ENCODE peak calls at places on chromosomes 1 and 21, in four cellular contexts. D, B, V and O are unnamed samples.

GRCh38 chr21:17673261-17674020 is 60.7 kb upstream of the BTG3 start:
- DNase-seq in D (no peak), B (peak), V (no peak), O (no peak)

GRCh38 chr1:184608581-184608980 is 146.1 kb downstream of the EDEM3 start:
- DNase-seq in D (no peak), B (no peak), V (no peak), O (no peak)

GRCh38 chr1:23423415-23424170 is 955 bp downstream of the TCEA3 start:
- DNase-seq in D (no peak), B (peak), V (no peak), O (peak)

GRCh38 chr1:98963359-98963758 is 41.3 kb downstream of the PLPPR5 start:
- DNase-seq in D (peak), B (no peak), V (no peak), O (no peak)

GRCh38 chr1:20495661-20496060 is 9.7 kb upstream of the CAMK2N1 start:
- DNase-seq in D (no peak), B (no peak), V (no peak), O (no peak)

GRCh38 chr1:40044065-40044575 is 3.6 kb downstream of the CAP1 start:
- DNase-seq in D (no peak), B (no peak), V (no peak), O (no peak)

GRCh38 chr1:197692965-197693364 is 82.3 kb downstream of the DENND1B start:
- DNase-seq in D (peak), B (no peak), V (no peak), O (no peak)

GRCh38 chr1:163072658-163073057 is 3.5 kb downstream of the RGS4 start:
- DNase-seq in D (peak), B (no peak), V (no peak), O (no peak)

GRCh38 chr21:42289926-42290325 is 25.3 kb downstream of the TFF3 start:
- DNase-seq in D (no peak), B (no peak), V (no peak), O (no peak)

GRCh38 chr1:53371121-53371666 is 43.3 kb upstream of the LRP8 start:
- DNase-seq in D (no peak), B (peak), V (no peak), O (peak)

GRCh38 chr1:45443580-45444446 is 47.1 kb downstream of the TESK2 start:
- DNase-seq in D (no peak), B (no peak), V (no peak), O (no peak)

GRCh38 chr1:48047116-48047515 is 49.9 kb upstream of the TRABD2B start:
- DNase-seq in D (no peak), B (no peak), V (no peak), O (no peak)

GRCh38 chr1:178076607-178077006 is 17.3 kb upstream of the RASAL2 start:
- DNase-seq in D (no peak), B (no peak), V (no peak), O (no peak)

GRCh38 chr1:57707631-57708030 is 283.8 kb upstream of the DAB1 start:
- DNase-seq in D (no peak), B (no peak), V (no peak), O (no peak)

GRCh38 chr21:45401916-45402900 is 2.8 kb upstream of the COL18A1 start:
- DNase-seq in D (no peak), B (no peak), V (no peak), O (no peak)

GRCh38 chr1:33072707-33073106 is 8.2 kb upstream of the AZIN2 start:
- DNase-seq in D (no peak), B (no peak), V (no peak), O (no peak)

GRCh38 chr1:2412773-2413494 is 570 bp upstream of the PEX10 start:
- DNase-seq in D (peak), B (peak), V (no peak), O (no peak)

GRCh38 chr1:217562229-217562878 is 68.5 kb downstream of the GPATCH2 start:
- DNase-seq in D (peak), B (peak), V (no peak), O (no peak)

GRCh38 chr1:3678361-3679097 is 26.2 kb downstream of the TP73 start:
- DNase-seq in D (no peak), B (peak), V (no peak), O (peak)

GRCh38 chr1:19374402-19374801 is 62.3 kb downstream of the SLC66A1 start:
- DNase-seq in D (no peak), B (peak), V (no peak), O (peak)

GRCh38 chr1:17377325-17377953 is 5.4 kb downstream of the PADI6 start:
- DNase-seq in D (no peak), B (peak), V (no peak), O (peak)

GRCh38 chr1:223276029-223276428 is 87.9 kb downstream of the SUSD4 start:
- DNase-seq in D (no peak), B (no peak), V (no peak), O (no peak)

GRCh38 chr1:38872401-38873026 is 634 bp downstream of the MYCBP start:
- DNase-seq in D (peak), B (peak), V (no peak), O (no peak)

GRCh38 chr1:168365719-168366474 is 85.2 kb downstream of the TBX19 start:
- DNase-seq in D (no peak), B (peak), V (no peak), O (no peak)

GRCh38 chr1:200426196-200426595 is 16.4 kb upstream of the ZNF281 start:
- DNase-seq in D (no peak), B (peak), V (no peak), O (no peak)

GRCh38 chr1:238642231-238642630 is 744.1 kb upstream of the CHRM3 start:
- DNase-seq in D (peak), B (no peak), V (no peak), O (no peak)

GRCh38 chr1:151819951-151820623 is 11.5 kb downstream of the RORC start:
- DNase-seq in D (no peak), B (no peak), V (no peak), O (no peak)

GRCh38 chr21:43866233-43866632 is 1.2 kb downstream of the AGPAT3 start:
- DNase-seq in D (peak), B (no peak), V (no peak), O (no peak)

GRCh38 chr1:208850441-208850840 is 606.3 kb upstream of the PLXNA2 start:
- DNase-seq in D (no peak), B (no peak), V (no peak), O (no peak)

GRCh38 chr1:101284021-101284420 is 47.2 kb downstream of the S1PR1 start:
- DNase-seq in D (no peak), B (no peak), V (no peak), O (no peak)

GRCh38 chr1:92701147-92701546 is 83.8 kb downstream of the EVI5 start:
- DNase-seq in D (peak), B (peak), V (no peak), O (no peak)

GRCh38 chr1:86997538-86997937 is 83.1 kb downstream of the HS2ST1 start:
- DNase-seq in D (no peak), B (no peak), V (no peak), O (no peak)

GRCh38 chr1:239725371-239725770 is 339.0 kb downstream of the CHRM3 start:
- DNase-seq in D (no peak), B (no peak), V (no peak), O (no peak)

GRCh38 chr21:38963006-38963405 is 157.3 kb downstream of the ETS2 start:
- DNase-seq in D (no peak), B (no peak), V (no peak), O (no peak)

GRCh38 chr1:235093685-235094592 is 34.7 kb downstream of the TOMM20 start:
- DNase-seq in D (peak), B (peak), V (no peak), O (peak)

GRCh38 chr1:235088907-235089306 is 39.7 kb downstream of the TOMM20 start:
- DNase-seq in D (no peak), B (no peak), V (no peak), O (no peak)

GRCh38 chr1:235095938-235096562 is 32.6 kb downstream of the TOMM20 start:
- DNase-seq in D (no peak), B (no peak), V (no peak), O (no peak)

GRCh38 chr1:235090406-235091069 is 38.1 kb downstream of the TOMM20 start:
- DNase-seq in D (no peak), B (peak), V (peak), O (peak)

GRCh38 chr1:235093013-235093618 is 35.5 kb downstream of the TOMM20 start:
- DNase-seq in D (peak), B (peak), V (no peak), O (peak)
- H3K56ac ChIP-seq in D (no peak), B (peak), V (no peak), O (no peak)

GRCh38 chr1:226187019-226187322 is 430 bp upstream of the ACBD3 start:
- DNase-seq in D (no peak), B (no peak), V (no peak), O (no peak)
- H3K4ac ChIP-seq in D (peak), B (no peak), V (no peak), O (no peak)

GRCh38 chr1:15657026-15657425 is 27.1 kb upstream of the PLEKHM2 start:
- DNase-seq in D (no peak), B (no peak), V (no peak), O (no peak)

GRCh38 chr1:15660151-15660550 is 24.0 kb upstream of the PLEKHM2 start:
- DNase-seq in D (no peak), B (no peak), V (no peak), O (no peak)

GRCh38 chr1:15667362-15667761 is 16.8 kb upstream of the PLEKHM2 start:
- DNase-seq in D (no peak), B (no peak), V (no peak), O (no peak)

GRCh38 chr1:15663925-15664324 is 20.2 kb upstream of the PLEKHM2 start:
- DNase-seq in D (no peak), B (no peak), V (no peak), O (no peak)

GRCh38 chr1:15662539-15662938 is 21.6 kb upstream of the PLEKHM2 start:
- DNase-seq in D (no peak), B (no peak), V (no peak), O (no peak)
- H3K56ac ChIP-seq in D (no peak), B (no peak), V (no peak), O (no peak)

GRCh38 chr1:54391450-54392071 is 14.6 kb downstream of the SSBP3 start:
- DNase-seq in D (no peak), B (no peak), V (no peak), O (no peak)
- H3K4ac ChIP-seq in D (no peak), B (no peak), V (no peak), O (no peak)

GRCh38 chr21:26112127-26112742 is 58.3 kb downstream of the APP start:
- DNase-seq in D (no peak), B (no peak), V (no peak), O (no peak)
- H3K56ac ChIP-seq in D (no peak), B (no peak), V (no peak), O (no peak)

GRCh38 chr1:7232936-7233540 is 447.8 kb downstream of the CAMTA1 start:
- DNase-seq in D (no peak), B (no peak), V (no peak), O (no peak)
- H3K4ac ChIP-seq in D (no peak), B (no peak), V (no peak), O (no peak)

GRCh38 chr21:14736672-14737071 is 190.6 kb upstream of the SAMSN1 start:
- DNase-seq in D (no peak), B (no peak), V (no peak), O (no peak)
- H3K56ac ChIP-seq in D (no peak), B (no peak), V (no peak), O (no peak)

GRCh38 chr1:156191292-156191954 is 2.5 kb upstream of the SLC25A44 start:
- DNase-seq in D (no peak), B (no peak), V (no peak), O (no peak)

GRCh38 chr1:156195853-156196252 is 1.9 kb downstream of the SLC25A44 start:
- DNase-seq in D (no peak), B (no peak), V (no peak), O (no peak)

GRCh38 chr1:156193208-156193487 is 756 bp upstream of the SLC25A44 start:
- DNase-seq in D (no peak), B (no peak), V (no peak), O (no peak)

GRCh38 chr1:156194300-156194652 is 372 bp downstream of the SLC25A44 start:
- DNase-seq in D (peak), B (no peak), V (no peak), O (no peak)

DNA sequence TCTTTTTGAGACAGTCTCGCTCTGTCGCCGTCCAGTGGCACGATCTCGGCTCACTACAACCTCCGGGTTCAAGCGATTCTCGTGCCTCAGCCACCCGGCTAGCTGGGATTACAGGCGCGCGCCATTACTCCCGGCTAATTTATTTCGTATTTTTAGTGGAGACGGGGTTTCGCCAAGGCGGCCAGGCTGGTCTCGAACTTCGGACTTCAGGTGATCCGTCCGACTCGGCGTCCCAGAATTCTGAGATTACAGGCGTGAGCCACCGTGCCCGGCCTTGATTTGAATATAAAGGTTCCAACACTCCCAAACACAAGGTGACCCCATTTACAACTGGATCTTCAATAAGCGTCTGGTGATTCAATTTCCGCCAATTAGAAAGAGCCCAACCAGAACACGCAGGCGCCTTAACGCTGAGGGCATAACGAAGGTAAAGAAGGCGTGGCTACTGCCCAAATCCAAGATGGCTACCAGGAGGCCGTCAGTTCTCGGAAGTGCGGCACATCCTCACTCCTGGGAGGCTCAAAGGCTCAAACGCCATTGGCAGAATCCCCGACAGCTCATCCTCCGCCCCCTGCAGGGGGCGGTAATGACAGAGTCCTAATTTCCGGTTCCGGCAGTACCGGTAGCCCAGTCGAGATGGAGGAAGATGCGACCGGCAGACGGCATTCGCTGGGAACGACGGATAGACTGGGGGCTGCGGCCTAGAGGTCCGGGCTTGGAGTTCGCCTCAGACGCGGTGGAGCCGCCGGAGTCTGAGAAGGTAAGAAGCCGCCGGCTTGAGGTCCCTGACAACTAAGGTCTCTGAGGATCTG is at the start of gene SLC25A44:
- DNase-seq in D (peak), B (peak), V (peak), O (peak)
- H3K4ac ChIP-seq in D (peak), B (peak), V (peak), O (peak)